ENCODE peak calls at places on chromosomes 7 and 10, in nine cellular contexts. One of them, this sample, is unnamed.

GRCh38 chr10:57664815-57665214 is 602.9 kb downstream of the IPMK start:
- DNase-seq in bronchial epithelial cell: no peak
- DNase-seq in fibroblast of lung: no peak
- DNase-seq in dorsolateral prefrontal cortex: no peak
- DNase-seq in WERI-Rb-1: no peak
- DNase-seq in A549: no peak
- DNase-seq in hepatocyte: no peak
- DNase-seq in tibial nerve: no peak
- DNase-seq in activated CD8-positive, alpha-beta T cell treated with anti-CD3 and anti-CD28 coated beads for 36 hours: no peak
- DNase-seq in this sample: no peak

GRCh38 chr7:110568932-110569331 is 522.0 kb upstream of the LRRN3 start:
- DNase-seq in dorsolateral prefrontal cortex: no peak
- DNase-seq in fibroblast of lung: no peak
- DNase-seq in bronchial epithelial cell: peak; percentile 47
- DNase-seq in activated CD8-positive, alpha-beta T cell treated with anti-CD3 and anti-CD28 coated beads for 36 hours: no peak
- DNase-seq in WERI-Rb-1: no peak
- DNase-seq in hepatocyte: no peak
- DNase-seq in tibial nerve: no peak
- DNase-seq in A549: no peak
- DNase-seq in this sample: no peak

GRCh38 chr10:3926268-3926667 is 141.3 kb upstream of the KLF6 start:
- DNase-seq in WERI-Rb-1: no peak
- DNase-seq in hepatocyte: no peak
- DNase-seq in fibroblast of lung: no peak
- DNase-seq in activated CD8-positive, alpha-beta T cell treated with anti-CD3 and anti-CD28 coated beads for 36 hours: no peak
- DNase-seq in bronchial epithelial cell: peak; percentile 57
- DNase-seq in dorsolateral prefrontal cortex: no peak
- DNase-seq in A549: no peak
- DNase-seq in tibial nerve: no peak
- DNase-seq in this sample: no peak

GRCh38 chr7:36784991-36785940 is 61.0 kb upstream of the AOAH start:
- DNase-seq in fibroblast of lung: no peak
- DNase-seq in WERI-Rb-1: no peak
- DNase-seq in hepatocyte: no peak
- DNase-seq in dorsolateral prefrontal cortex: no peak
- DNase-seq in tibial nerve: no peak
- DNase-seq in A549: no peak
- DNase-seq in bronchial epithelial cell: peak; percentile 72
- DNase-seq in activated CD8-positive, alpha-beta T cell treated with anti-CD3 and anti-CD28 coated beads for 36 hours: peak; percentile 73
- DNase-seq in this sample: no peak

GRCh38 chr10:120732643-120733313 is 118.4 kb upstream of the WDR11 start:
- DNase-seq in tibial nerve: no peak
- DNase-seq in A549: no peak
- DNase-seq in activated CD8-positive, alpha-beta T cell treated with anti-CD3 and anti-CD28 coated beads for 36 hours: peak; percentile 9
- DNase-seq in WERI-Rb-1: no peak
- DNase-seq in bronchial epithelial cell: peak; percentile 92
- DNase-seq in dorsolateral prefrontal cortex: no peak
- DNase-seq in hepatocyte: no peak
- DNase-seq in fibroblast of lung: no peak
- DNase-seq in this sample: no peak

GRCh38 chr7:134834689-134835462 is 55.4 kb downstream of the CALD1 start:
- DNase-seq in WERI-Rb-1: no peak
- DNase-seq in bronchial epithelial cell: no peak
- DNase-seq in hepatocyte: no peak
- DNase-seq in tibial nerve: no peak
- DNase-seq in dorsolateral prefrontal cortex: no peak
- DNase-seq in fibroblast of lung: peak; percentile 58
- DNase-seq in A549: peak; percentile 13
- DNase-seq in activated CD8-positive, alpha-beta T cell treated with anti-CD3 and anti-CD28 coated beads for 36 hours: no peak
- DNase-seq in this sample: no peak

GRCh38 chr7:32336726-32337125 is 153.5 kb downstream of the LSM5 start:
- DNase-seq in bronchial epithelial cell: peak; percentile 96
- DNase-seq in fibroblast of lung: no peak
- DNase-seq in dorsolateral prefrontal cortex: no peak
- DNase-seq in A549: peak; percentile 15
- DNase-seq in hepatocyte: no peak
- DNase-seq in tibial nerve: no peak
- DNase-seq in WERI-Rb-1: no peak
- DNase-seq in activated CD8-positive, alpha-beta T cell treated with anti-CD3 and anti-CD28 coated beads for 36 hours: no peak
- DNase-seq in this sample: no peak

GRCh38 chr10:24208661-24209420 is at the start of gene KIAA1217:
- DNase-seq in bronchial epithelial cell: peak; percentile 17
- DNase-seq in tibial nerve: no peak
- DNase-seq in A549: no peak
- DNase-seq in activated CD8-positive, alpha-beta T cell treated with anti-CD3 and anti-CD28 coated beads for 36 hours: peak; percentile 37
- DNase-seq in dorsolateral prefrontal cortex: no peak
- DNase-seq in hepatocyte: peak; percentile 75
- DNase-seq in fibroblast of lung: peak; percentile 35
- DNase-seq in WERI-Rb-1: no peak
- DNase-seq in this sample: no peak

GRCh38 chr10:124526621-124527267 is 65.1 kb downstream of the LHPP start:
- DNase-seq in hepatocyte: no peak
- DNase-seq in bronchial epithelial cell: no peak
- DNase-seq in A549: no peak
- DNase-seq in dorsolateral prefrontal cortex: no peak
- DNase-seq in activated CD8-positive, alpha-beta T cell treated with anti-CD3 and anti-CD28 coated beads for 36 hours: no peak
- DNase-seq in tibial nerve: no peak
- DNase-seq in fibroblast of lung: no peak
- DNase-seq in WERI-Rb-1: no peak
- DNase-seq in this sample: peak; percentile 91

GRCh38 chr7:33735403-33735802 is 169.9 kb upstream of the BMPER start:
- DNase-seq in bronchial epithelial cell: no peak
- DNase-seq in hepatocyte: no peak
- DNase-seq in fibroblast of lung: no peak
- DNase-seq in WERI-Rb-1: no peak
- DNase-seq in tibial nerve: no peak
- DNase-seq in dorsolateral prefrontal cortex: no peak
- DNase-seq in A549: no peak
- DNase-seq in activated CD8-positive, alpha-beta T cell treated with anti-CD3 and anti-CD28 coated beads for 36 hours: no peak
- DNase-seq in this sample: no peak

GRCh38 chr7:105055621-105056020 is 41.6 kb downstream of the KMT2E start:
- DNase-seq in hepatocyte: no peak
- DNase-seq in bronchial epithelial cell: no peak
- DNase-seq in WERI-Rb-1: no peak
- DNase-seq in activated CD8-positive, alpha-beta T cell treated with anti-CD3 and anti-CD28 coated beads for 36 hours: no peak
- DNase-seq in fibroblast of lung: no peak
- DNase-seq in dorsolateral prefrontal cortex: no peak
- DNase-seq in A549: no peak
- DNase-seq in tibial nerve: no peak
- DNase-seq in this sample: no peak

GRCh38 chr10:95308389-95309302 is 17.8 kb upstream of the PDLIM1 start:
- DNase-seq in fibroblast of lung: peak; percentile 94
- DNase-seq in activated CD8-positive, alpha-beta T cell treated with anti-CD3 and anti-CD28 coated beads for 36 hours: no peak
- DNase-seq in A549: peak; percentile 90
- DNase-seq in dorsolateral prefrontal cortex: peak; percentile 74
- DNase-seq in hepatocyte: peak; percentile 63
- DNase-seq in bronchial epithelial cell: peak; percentile 96
- DNase-seq in tibial nerve: peak; percentile 62
- DNase-seq in WERI-Rb-1: no peak
- DNase-seq in this sample: no peak

GRCh38 chr10:111098679-111099437 is 22.0 kb downstream of the ADRA2A start:
- DNase-seq in tibial nerve: no peak
- DNase-seq in dorsolateral prefrontal cortex: no peak
- DNase-seq in fibroblast of lung: no peak
- DNase-seq in activated CD8-positive, alpha-beta T cell treated with anti-CD3 and anti-CD28 coated beads for 36 hours: no peak
- DNase-seq in A549: peak; percentile 29
- DNase-seq in hepatocyte: no peak
- DNase-seq in WERI-Rb-1: no peak
- DNase-seq in bronchial epithelial cell: peak; percentile 25
- DNase-seq in this sample: no peak

GRCh38 chr10:118569241-118569881 is 26.1 kb downstream of the PRLHR start:
- DNase-seq in fibroblast of lung: peak; percentile 21
- DNase-seq in hepatocyte: no peak
- DNase-seq in activated CD8-positive, alpha-beta T cell treated with anti-CD3 and anti-CD28 coated beads for 36 hours: no peak
- DNase-seq in tibial nerve: no peak
- DNase-seq in A549: no peak
- DNase-seq in WERI-Rb-1: no peak
- DNase-seq in dorsolateral prefrontal cortex: no peak
- DNase-seq in bronchial epithelial cell: no peak
- DNase-seq in this sample: no peak

GRCh38 chr10:61325596-61325995 is 127.6 kb downstream of the TMEM26 start:
- DNase-seq in hepatocyte: no peak
- DNase-seq in A549: no peak
- DNase-seq in fibroblast of lung: no peak
- DNase-seq in bronchial epithelial cell: no peak
- DNase-seq in WERI-Rb-1: no peak
- DNase-seq in activated CD8-positive, alpha-beta T cell treated with anti-CD3 and anti-CD28 coated beads for 36 hours: no peak
- DNase-seq in dorsolateral prefrontal cortex: no peak
- DNase-seq in tibial nerve: no peak
- DNase-seq in this sample: no peak

GRCh38 chr10:97851341-97852001 is 1.8 kb downstream of the GOLGA7B start:
- DNase-seq in A549: no peak
- DNase-seq in tibial nerve: no peak
- DNase-seq in dorsolateral prefrontal cortex: peak; percentile 78
- DNase-seq in fibroblast of lung: no peak
- DNase-seq in WERI-Rb-1: no peak
- DNase-seq in activated CD8-positive, alpha-beta T cell treated with anti-CD3 and anti-CD28 coated beads for 36 hours: peak; percentile 48
- DNase-seq in hepatocyte: no peak
- DNase-seq in bronchial epithelial cell: no peak
- DNase-seq in this sample: no peak

GRCh38 chr10:30493609-30494530 is 59.9 kb downstream of the MAP3K8 start:
- DNase-seq in activated CD8-positive, alpha-beta T cell treated with anti-CD3 and anti-CD28 coated beads for 36 hours: peak; percentile 15
- DNase-seq in tibial nerve: no peak
- DNase-seq in hepatocyte: no peak
- DNase-seq in bronchial epithelial cell: peak; percentile 58
- DNase-seq in dorsolateral prefrontal cortex: no peak
- DNase-seq in A549: peak; percentile 38
- DNase-seq in fibroblast of lung: peak; percentile 43
- DNase-seq in WERI-Rb-1: no peak
- DNase-seq in this sample: no peak

DNA sequence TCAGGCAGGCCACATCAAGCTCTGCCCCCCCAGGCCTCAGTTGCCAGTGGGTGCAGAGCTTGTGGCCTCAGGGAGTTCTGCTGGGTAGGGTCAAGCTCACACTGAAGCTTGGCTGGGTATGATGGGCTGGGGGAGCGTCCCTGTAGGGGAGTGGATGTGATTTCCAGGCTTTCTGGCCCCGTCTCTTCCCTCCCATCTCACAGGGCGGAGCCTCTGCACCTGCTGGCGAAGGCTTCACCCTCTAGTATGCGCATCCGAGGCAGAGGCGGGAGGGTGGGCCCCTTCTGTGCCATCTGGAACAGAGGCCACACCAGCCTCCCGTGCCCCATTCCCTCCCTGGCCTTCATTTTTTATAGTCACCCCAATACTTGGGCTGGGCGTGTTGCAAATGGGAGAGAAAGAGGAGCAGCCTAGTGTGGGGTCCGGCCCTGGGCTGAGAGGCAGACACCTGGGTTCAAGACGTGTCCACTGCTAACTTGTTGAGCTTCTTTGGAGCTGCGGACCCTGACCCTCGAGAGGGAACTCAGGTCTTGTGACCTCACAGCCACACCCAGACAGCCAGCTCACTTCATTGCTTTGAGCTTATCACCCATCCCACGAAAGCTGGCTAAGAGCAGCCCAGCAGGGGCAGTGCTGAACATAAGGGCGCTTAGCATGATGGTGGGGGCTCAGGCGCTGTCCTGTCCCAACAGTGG is 2.3 kb downstream of the AQP1 start:
- DNase-seq in hepatocyte: peak; percentile 47
- DNase-seq in activated CD8-positive, alpha-beta T cell treated with anti-CD3 and anti-CD28 coated beads for 36 hours: no peak
- DNase-seq in fibroblast of lung: no peak
- DNase-seq in dorsolateral prefrontal cortex: no peak
- DNase-seq in A549: no peak
- DNase-seq in WERI-Rb-1: no peak
- DNase-seq in bronchial epithelial cell: no peak
- DNase-seq in tibial nerve: no peak
- DNase-seq in this sample: no peak
- TF ChIP-seq CTCF in hepatocyte: no peak
- TF ChIP-seq CTCF in activated CD8-positive, alpha-beta T cell treated with anti-CD3 and anti-CD28 coated beads for 36 hours: no peak
- TF ChIP-seq CTCF in fibroblast of lung: no peak
- TF ChIP-seq CTCF in dorsolateral prefrontal cortex: no peak
- TF ChIP-seq CTCF in A549: no peak
- TF ChIP-seq CTCF in WERI-Rb-1: no peak
- TF ChIP-seq CTCF in bronchial epithelial cell: no peak
- TF ChIP-seq CTCF in tibial nerve: no peak
- TF ChIP-seq CTCF in this sample: no peak

GRCh38 chr7:86900886-86901285 is 158.6 kb downstream of the ELAPOR2 start:
- DNase-seq in fibroblast of lung: no peak
- DNase-seq in A549: no peak
- DNase-seq in activated CD8-positive, alpha-beta T cell treated with anti-CD3 and anti-CD28 coated beads for 36 hours: no peak
- DNase-seq in WERI-Rb-1: no peak
- DNase-seq in tibial nerve: no peak
- DNase-seq in bronchial epithelial cell: no peak
- DNase-seq in hepatocyte: no peak
- DNase-seq in dorsolateral prefrontal cortex: no peak
- DNase-seq in this sample: no peak

GRCh38 chr7:86908948-86909347 is 150.5 kb downstream of the ELAPOR2 start:
- DNase-seq in bronchial epithelial cell: no peak
- DNase-seq in fibroblast of lung: peak; percentile 4
- DNase-seq in A549: no peak
- DNase-seq in tibial nerve: no peak
- DNase-seq in WERI-Rb-1: no peak
- DNase-seq in activated CD8-positive, alpha-beta T cell treated with anti-CD3 and anti-CD28 coated beads for 36 hours: no peak
- DNase-seq in dorsolateral prefrontal cortex: no peak
- DNase-seq in hepatocyte: peak; percentile 20
- DNase-seq in this sample: no peak

GRCh38 chr7:86904949-86905834 is 154.3 kb downstream of the ELAPOR2 start:
- DNase-seq in tibial nerve: no peak
- DNase-seq in activated CD8-positive, alpha-beta T cell treated with anti-CD3 and anti-CD28 coated beads for 36 hours: peak; percentile 19
- DNase-seq in dorsolateral prefrontal cortex: no peak
- DNase-seq in hepatocyte: peak; percentile 24
- DNase-seq in A549: peak; percentile 42
- DNase-seq in WERI-Rb-1: peak; percentile 12
- DNase-seq in bronchial epithelial cell: peak; percentile 26
- DNase-seq in fibroblast of lung: peak; percentile 31
- DNase-seq in this sample: no peak
- TF ChIP-seq CTCF in tibial nerve: peak; percentile 18
- TF ChIP-seq CTCF in activated CD8-positive, alpha-beta T cell treated with anti-CD3 and anti-CD28 coated beads for 36 hours: peak; percentile 55
- TF ChIP-seq CTCF in dorsolateral prefrontal cortex: peak; percentile 68
- TF ChIP-seq CTCF in hepatocyte: peak; percentile 71
- TF ChIP-seq CTCF in A549: peak; percentile 75
- TF ChIP-seq CTCF in WERI-Rb-1: peak; percentile 55
- TF ChIP-seq CTCF in bronchial epithelial cell: peak; percentile 60
- TF ChIP-seq CTCF in fibroblast of lung: peak; percentile 59
- TF ChIP-seq CTCF in this sample: peak; percentile 84

DNA sequence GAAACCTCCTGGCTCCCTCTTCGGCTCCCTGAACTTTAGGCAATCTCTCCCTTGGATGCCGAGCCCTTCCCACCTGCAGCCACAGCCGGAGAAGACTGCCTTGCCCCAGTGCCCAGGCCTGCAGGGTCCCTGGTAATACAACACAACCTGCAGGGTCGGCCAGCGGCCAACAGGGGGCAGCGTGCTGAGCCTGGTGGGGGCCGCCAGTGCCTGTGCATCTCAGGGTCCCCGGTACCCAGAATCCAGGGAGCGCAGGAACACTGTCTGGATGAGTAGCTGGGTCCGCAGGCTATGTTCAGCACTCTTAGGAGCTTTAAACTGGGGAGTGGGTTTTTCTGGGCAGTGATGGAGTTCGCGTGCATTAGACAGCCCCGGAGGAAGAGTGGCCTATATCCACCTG is 17.5 kb upstream of the C10orf71 start:
- DNase-seq in tibial nerve: no peak
- DNase-seq in bronchial epithelial cell: no peak
- DNase-seq in dorsolateral prefrontal cortex: no peak
- DNase-seq in WERI-Rb-1: no peak
- DNase-seq in activated CD8-positive, alpha-beta T cell treated with anti-CD3 and anti-CD28 coated beads for 36 hours: peak; percentile 12
- DNase-seq in hepatocyte: no peak
- DNase-seq in fibroblast of lung: no peak
- DNase-seq in A549: no peak
- DNase-seq in this sample: no peak
- TF ChIP-seq CTCF in tibial nerve: no peak
- TF ChIP-seq CTCF in bronchial epithelial cell: no peak
- TF ChIP-seq CTCF in dorsolateral prefrontal cortex: no peak
- TF ChIP-seq CTCF in WERI-Rb-1: peak; percentile 41
- TF ChIP-seq CTCF in activated CD8-positive, alpha-beta T cell treated with anti-CD3 and anti-CD28 coated beads for 36 hours: peak; percentile 46
- TF ChIP-seq CTCF in hepatocyte: no peak
- TF ChIP-seq CTCF in fibroblast of lung: no peak
- TF ChIP-seq CTCF in A549: no peak
- TF ChIP-seq CTCF in this sample: peak; percentile 41

GRCh38 chr7:24767878-24768569 is 10.8 kb upstream of the GSDME start:
- DNase-seq in tibial nerve: no peak
- DNase-seq in fibroblast of lung: no peak
- DNase-seq in WERI-Rb-1: no peak
- DNase-seq in A549: no peak
- DNase-seq in activated CD8-positive, alpha-beta T cell treated with anti-CD3 and anti-CD28 coated beads for 36 hours: no peak
- DNase-seq in bronchial epithelial cell: no peak
- DNase-seq in dorsolateral prefrontal cortex: no peak
- DNase-seq in hepatocyte: no peak
- DNase-seq in this sample: no peak
- TF ChIP-seq CTCF in tibial nerve: no peak
- TF ChIP-seq CTCF in fibroblast of lung: no peak
- TF ChIP-seq CTCF in WERI-Rb-1: peak; percentile 28
- TF ChIP-seq CTCF in A549: peak; percentile 25
- TF ChIP-seq CTCF in activated CD8-positive, alpha-beta T cell treated with anti-CD3 and anti-CD28 coated beads for 36 hours: no peak
- TF ChIP-seq CTCF in bronchial epithelial cell: no peak
- TF ChIP-seq CTCF in dorsolateral prefrontal cortex: no peak
- TF ChIP-seq CTCF in hepatocyte: no peak
- TF ChIP-seq CTCF in this sample: peak; percentile 34

This sample was measured in chondrocyte.